ENCODE peak calls at places on chromosomes 13 and 19, in six cellular contexts. T, N, S, G, J and I are unnamed samples.
A peak's percentile ranks its signal among the peaks of the same experiment; 100 is the strongest.

GRCh38 chr13:30145709-30146367 is 161.5 kb downstream of the KATNAL1 start:
- ATAC-seq in N (no peak), G (no peak), T (no peak), J (no peak), S (no peak), I (no peak)

GRCh38 chr13:110444226-110444653 is 117.3 kb downstream of the RAB20 start:
- ATAC-seq in S (no peak), G (peak; percentile 55), J (peak; percentile 62), T (peak; percentile 52), N (no peak), I (peak; percentile 68)

GRCh38 chr19:48094129-48094842 is 16.3 kb downstream of the PLA2G4C start:
- ATAC-seq in J (no peak), S (no peak), G (no peak), N (no peak), T (no peak), I (no peak)

GRCh38 chr19:15527705-15528104 is 19.4 kb downstream of the CYP4F22 start:
- ATAC-seq in N (no peak), G (no peak), J (no peak), S (no peak), T (no peak), I (no peak)

GRCh38 chr19:14497347-14497921 is 1.5 kb upstream of the GIPC1 start:
- ATAC-seq in J (peak; percentile 20), G (peak; percentile 64), N (no peak), S (peak; percentile 6), T (peak; percentile 29), I (no peak)

GRCh38 chr13:43664700-43665191 is 122.0 kb downstream of the ENOX1 start:
- ATAC-seq in J (no peak), N (no peak), G (no peak), S (no peak), T (peak; percentile 77), I (peak; percentile 40)

GRCh38 chr13:22091222-22091970 is 420.5 kb downstream of the FGF9 start:
- ATAC-seq in N (no peak), J (peak; percentile 60), T (no peak), G (no peak), S (no peak), I (peak; percentile 68)

GRCh38 chr19:9155591-9155990 is 15.4 kb downstream of the ZNF317 start:
- ATAC-seq in T (no peak), S (no peak), G (no peak), J (no peak), N (no peak), I (no peak)

GRCh38 chr19:10135551-10136334 is 16.0 kb upstream of the EIF3G start:
- ATAC-seq in N (no peak), J (peak; percentile 38), S (peak; percentile 81), G (no peak), T (peak; percentile 24), I (peak; percentile 7)

GRCh38 chr13:81080911-81081454 is 740.1 kb upstream of the SPRY2 start:
- ATAC-seq in T (no peak), J (no peak), S (no peak), G (no peak), N (no peak), I (no peak)

GRCh38 chr13:110677731-110678545 is 28.0 kb downstream of the CARS2 start:
- ATAC-seq in S (no peak), G (no peak), J (no peak), N (no peak), T (peak; percentile 26), I (no peak)

DNA sequence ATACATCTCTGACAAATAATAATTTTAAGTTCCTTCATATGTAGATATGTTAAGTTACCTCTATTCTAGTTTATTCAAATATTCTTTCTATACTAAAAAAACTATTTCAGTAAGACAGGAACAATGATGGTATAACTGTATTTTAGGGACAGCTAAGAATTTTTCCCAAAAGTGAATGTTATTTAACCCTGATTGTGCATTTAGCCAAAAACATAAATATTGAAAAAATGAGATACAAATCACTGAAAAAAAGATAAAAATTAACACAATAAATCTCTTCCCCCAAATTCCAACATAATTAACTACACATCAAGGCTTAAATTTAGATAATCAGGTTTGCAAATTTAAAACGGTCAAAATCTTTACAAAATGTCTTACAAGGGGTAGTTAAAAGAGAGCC is 58.1 kb downstream of the KCNRG start:
- ATAC-seq in T (no peak), S (no peak), G (no peak), J (no peak), N (no peak), I (no peak)
- H3K4me1 ChIP-seq in T (no peaks in the 10 kb centered on the region), S (peaks cover 33% of the 10 kb centered on the region), G (peaks cover 45% of the 10 kb centered on the region), J (peaks cover 2% of the 10 kb centered on the region), N (peaks cover 27% of the 10 kb centered on the region), I (no peaks in the 10 kb centered on the region)

GRCh38 chr13:20714161-20714560 is 10.7 kb downstream of the IL17D start:
- ATAC-seq in J (peak; percentile 48), G (peak; percentile 19), N (no peak), T (no peak), S (no peak), I (peak; percentile 1)
- H3K27ac ChIP-seq in J (peak overlapping the region; percentile 7), G (no peak overlapping the region), N (peak overlapping the region; percentile 89), T (peak overlapping the region; percentile 38), S (no peak overlapping the region), I (peak overlapping the region; percentile 23)

DNA sequence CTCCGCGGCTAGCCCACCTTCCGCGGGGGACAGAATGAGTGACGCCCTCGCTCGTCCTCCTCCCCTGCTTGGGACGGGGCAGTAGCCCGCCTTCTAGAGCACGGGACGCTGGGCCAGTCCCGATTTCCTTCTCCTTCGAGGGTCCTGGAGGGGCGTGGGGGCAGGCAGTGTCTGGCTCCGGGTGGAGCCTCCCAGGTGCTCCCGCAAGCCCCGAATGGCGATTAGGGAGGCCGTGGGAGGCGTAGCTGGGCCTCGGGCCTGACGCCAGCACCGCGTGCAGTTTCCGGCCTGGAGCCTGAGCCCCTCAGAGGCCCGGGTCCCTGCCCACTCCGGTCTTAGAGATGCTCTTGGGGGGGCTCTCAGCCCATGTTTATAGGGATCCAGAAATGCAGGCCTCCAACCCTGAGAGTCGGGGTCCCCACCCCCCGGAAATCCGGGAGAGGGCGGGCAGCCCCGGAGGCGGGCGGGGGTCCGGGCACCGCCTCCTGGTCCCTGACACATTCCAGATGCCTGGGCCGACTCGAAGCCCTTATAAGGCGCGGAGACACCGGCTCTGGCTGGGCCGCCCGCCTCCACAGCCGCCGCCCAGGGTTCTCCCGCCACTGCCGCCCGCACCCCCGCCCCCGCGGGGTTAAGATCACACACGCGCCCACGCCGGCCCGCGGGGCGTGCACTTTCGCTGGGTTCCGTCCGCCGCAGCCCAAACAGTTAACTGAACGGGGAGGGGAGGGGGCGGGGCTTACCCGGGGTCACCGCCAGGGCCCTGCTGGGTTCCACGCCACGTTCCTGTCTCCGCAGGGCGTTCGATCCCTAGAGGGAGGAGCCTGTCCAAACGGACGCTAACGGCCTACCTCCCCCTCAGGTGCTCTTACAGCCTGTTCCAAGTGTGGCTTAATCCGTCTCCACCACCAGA is 1.5 kb downstream of the MYADM start:
- ATAC-seq in N (peak; percentile 41), J (peak; percentile 68), G (peak; percentile 60), S (peak; percentile 73), T (peak; percentile 73), I (peak; percentile 73)
- H3K4me1 ChIP-seq in N (peaks cover 16% of the 10 kb centered on the region), J (no peaks in the 10 kb centered on the region), G (peaks cover 15% of the 10 kb centered on the region), S (peaks cover 56% of the 10 kb centered on the region), T (peaks cover 7% of the 10 kb centered on the region), I (peaks cover 73% of the 10 kb centered on the region)

DNA sequence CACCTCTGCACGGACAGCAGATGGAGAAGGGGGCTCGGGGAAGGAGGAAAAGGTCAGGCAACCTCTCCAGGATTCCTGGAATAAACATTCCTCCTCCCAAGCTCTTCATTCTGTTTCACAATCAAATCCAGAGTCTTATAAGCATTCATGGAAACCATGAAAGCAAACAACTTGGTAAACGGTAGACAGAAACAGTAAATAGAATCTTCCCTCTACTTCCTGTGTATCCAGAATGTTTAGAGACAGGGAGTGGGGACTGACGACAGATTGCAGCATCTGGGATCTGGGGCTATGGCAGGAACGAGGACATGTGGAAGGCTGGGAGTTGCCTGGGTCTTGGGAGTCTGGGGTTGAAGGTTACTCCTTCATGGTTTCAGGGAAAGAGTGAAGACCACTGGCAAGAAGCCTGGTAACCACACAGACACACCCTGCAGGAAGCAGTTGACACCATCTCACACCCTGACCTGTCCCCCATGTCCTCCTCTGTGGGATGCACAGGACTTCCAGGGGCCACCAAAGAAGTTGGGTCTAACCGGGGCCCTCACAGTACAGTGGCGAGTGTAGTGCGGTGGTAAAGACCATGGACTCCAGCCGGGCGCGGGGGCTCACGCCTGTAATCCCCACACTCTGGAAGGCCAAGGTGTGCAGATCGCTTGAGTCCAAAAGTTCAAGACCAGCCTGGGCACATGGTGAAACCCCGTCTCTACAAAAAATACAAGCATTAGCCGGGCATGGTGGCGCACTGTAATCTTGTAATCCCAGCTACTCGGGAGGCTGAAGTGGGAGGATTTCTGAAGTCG is 10.7 kb upstream of the FFAR2 start:
- ATAC-seq in T (no peak), J (no peak), G (no peak), N (no peak), S (no peak), I (no peak)
- H3K27ac ChIP-seq in T (peak overlapping the region; percentile 26), J (no peak overlapping the region), G (no peak overlapping the region), N (no peak overlapping the region), S (peak overlapping the region; percentile 70), I (peak overlapping the region; percentile 24)

GRCh38 chr13:95676775-95677563 is at the start of gene DNAJC3:
- ATAC-seq in S (peak; percentile 99), T (peak; percentile 99), G (peak; percentile 97), J (peak; percentile 100), N (peak; percentile 85), I (peak; percentile 98)
- H3K4me1 ChIP-seq in S (peaks cover 43% of the 10 kb centered on the region), T (no peaks in the 10 kb centered on the region), G (peaks cover 64% of the 10 kb centered on the region), J (no peaks in the 10 kb centered on the region), N (peaks cover 56% of the 10 kb centered on the region), I (peaks cover 9% of the 10 kb centered on the region)